ENCODE peak calls at places on chromosomes 1 and 21, in four cellular contexts. Z is GM23338; O is tibial artery; H is CD8-positive, alpha-beta T cell. S is an unnamed sample.

GRCh38 chr1:85748120-85748519 is 39.9 kb upstream of the ZNHIT6 start:
- DNase-seq in Z (no peak), H (no peak), O (no peak), S (no peak)

GRCh38 chr1:10903421-10903820 is 107.0 kb upstream of the CASZ1 start:
- DNase-seq in O (no peak), Z (no peak), H (no peak), S (no peak)

GRCh38 chr21:38716942-38717341 is 88.8 kb upstream of the ETS2 start:
- DNase-seq in H (no peak), O (no peak), Z (no peak), S (no peak)

GRCh38 chr1:19735419-19736127 is 64.1 kb downstream of the TMCO4 start:
- DNase-seq in Z (no peak), O (peak; percentile 86), H (no peak), S (peak; percentile 93)

GRCh38 chr1:201916649-201917249 is 28.1 kb downstream of the SHISA4 start:
- DNase-seq in H (no peak), Z (no peak), O (peak; percentile 97), S (peak; percentile 95)

GRCh38 chr1:59413327-59413720 is 116.4 kb downstream of the FGGY start:
- DNase-seq in H (no peak), O (no peak), Z (no peak), S (no peak)

GRCh38 chr1:62180649-62181048 is 14.0 kb upstream of the L1TD1 start:
- DNase-seq in H (no peak), O (no peak), Z (peak; percentile 72), S (no peak)

GRCh38 chr21:21007606-21008005 is 9.4 kb downstream of the NCAM2 start:
- DNase-seq in H (no peak), Z (no peak), O (no peak), S (no peak)

GRCh38 chr21:39149882-39150281 is 33.4 kb downstream of the PSMG1 start:
- DNase-seq in H (no peak), O (no peak), Z (no peak), S (no peak)

GRCh38 chr1:51660570-51660969 is 43.7 kb downstream of the OSBPL9 start:
- DNase-seq in O (no peak), Z (no peak), H (no peak), S (no peak)

GRCh38 chr1:40848530-40849189 is 13.5 kb downstream of the CITED4 start:
- DNase-seq in O (peak; percentile 62), H (no peak), Z (peak; percentile 90), S (peak; percentile 78)

GRCh38 chr1:107056426-107057196 is at the start of gene PRMT6:
- DNase-seq in H (peak; percentile 59), Z (peak; percentile 93), O (peak; percentile 77), S (peak; percentile 92)

GRCh38 chr1:216175714-216176113 is 247.5 kb downstream of the USH2A start:
- DNase-seq in H (no peak), Z (peak; percentile 67), O (no peak), S (no peak)

GRCh38 chr1:160925652-160926241 is 28.9 kb downstream of the ITLN2 start:
- DNase-seq in Z (peak; percentile 18), H (no peak), O (no peak), S (no peak)

GRCh38 chr21:41967708-41968107 is 13.9 kb upstream of the C2CD2 start:
- DNase-seq in O (no peak), Z (no peak), H (no peak), S (no peak)

GRCh38 chr1:10735603-10736305 is 60.7 kb downstream of the CASZ1 start:
- DNase-seq in Z (no peak), H (no peak), O (no peak), S (no peak)

GRCh38 chr1:162387226-162388082 is 5.9 kb downstream of the C1orf226 start:
- DNase-seq in Z (no peak), O (no peak), H (no peak), S (no peak)

GRCh38 chr1:115172270-115172669 is 83.0 kb upstream of the TSPAN2 start:
- DNase-seq in Z (no peak), H (no peak), O (no peak), S (no peak)

GRCh38 chr1:201769966-201770365 is 59.0 kb upstream of the IPO9 start:
- DNase-seq in O (peak; percentile 55), Z (no peak), H (no peak), S (no peak)

GRCh38 chr1:59128784-59129227 is 168.1 kb upstream of the FGGY start:
- DNase-seq in H (no peak), O (no peak), Z (peak; percentile 54), S (no peak)

GRCh38 chr1:50620680-50621329 is 197.6 kb upstream of the DMRTA2 start:
- DNase-seq in H (no peak), Z (peak; percentile 82), O (no peak), S (no peak)

GRCh38 chr1:61053712-61054608 is 28.4 kb upstream of the NFIA start:
- DNase-seq in Z (peak; percentile 58), O (no peak), H (no peak), S (peak; percentile 68)

GRCh38 chr1:48560114-48560513 is 88.1 kb upstream of the SPATA6 start:
- DNase-seq in O (no peak), H (no peak), Z (no peak), S (no peak)

GRCh38 chr1:153734380-153735089 is 6.7 kb downstream of the INTS3 start:
- DNase-seq in O (no peak), Z (no peak), H (no peak), S (no peak)

GRCh38 chr1:32782086-32782485 is 35.1 kb downstream of the YARS1 start:
- DNase-seq in H (no peak), Z (no peak), O (no peak), S (no peak)

GRCh38 chr1:228900993-228901392 is 165.7 kb downstream of the RHOU start:
- DNase-seq in Z (no peak), O (no peak), H (no peak), S (no peak)
- H3K4me1 ChIP-seq in Z (peaks cover 5% of the 10 kb centered on the region), O (peaks cover 20% of the 10 kb centered on the region), H (no peaks in the 10 kb centered on the region), S (peaks cover 46% of the 10 kb centered on the region)

GRCh38 chr1:212949771-212950170 is 570 bp upstream of the VASH2 start:
- DNase-seq in Z (no peak), H (no peak), O (no peak), S (no peak)
- H3K27me3 ChIP-seq in Z (no peaks in the 10 kb centered on the region), H (peaks cover 10% of the 10 kb centered on the region), O (no peaks in the 10 kb centered on the region), S (no peaks in the 10 kb centered on the region)

GRCh38 chr21:15121655-15122120 is 56.9 kb upstream of the NRIP1 start:
- DNase-seq in H (no peak), Z (peak; percentile 29), O (no peak), S (no peak)
- H3K4me3 ChIP-seq in H (no peak overlapping the region), Z (no peak overlapping the region), O (no peak overlapping the region), S (no peak overlapping the region)

GRCh38 chr1:109986054-109986444 is 1.5 kb downstream of the AHCYL1 start:
- DNase-seq in O (no peak), Z (peak; percentile 24), H (no peak), S (no peak)
- H3K4me1 ChIP-seq in O (peaks cover 27% of the 10 kb centered on the region), Z (peaks cover 35% of the 10 kb centered on the region), H (peaks cover 20% of the 10 kb centered on the region), S (peaks cover 49% of the 10 kb centered on the region)

GRCh38 chr21:35350965-35351364 is 301.9 kb upstream of the RUNX1 start:
- DNase-seq in O (no peak), H (no peak), Z (no peak), S (no peak)
- H3K27me3 ChIP-seq in O (no peaks in the 10 kb centered on the region), H (no peaks in the 10 kb centered on the region), Z (no peaks in the 10 kb centered on the region), S (no peaks in the 10 kb centered on the region)

DNA sequence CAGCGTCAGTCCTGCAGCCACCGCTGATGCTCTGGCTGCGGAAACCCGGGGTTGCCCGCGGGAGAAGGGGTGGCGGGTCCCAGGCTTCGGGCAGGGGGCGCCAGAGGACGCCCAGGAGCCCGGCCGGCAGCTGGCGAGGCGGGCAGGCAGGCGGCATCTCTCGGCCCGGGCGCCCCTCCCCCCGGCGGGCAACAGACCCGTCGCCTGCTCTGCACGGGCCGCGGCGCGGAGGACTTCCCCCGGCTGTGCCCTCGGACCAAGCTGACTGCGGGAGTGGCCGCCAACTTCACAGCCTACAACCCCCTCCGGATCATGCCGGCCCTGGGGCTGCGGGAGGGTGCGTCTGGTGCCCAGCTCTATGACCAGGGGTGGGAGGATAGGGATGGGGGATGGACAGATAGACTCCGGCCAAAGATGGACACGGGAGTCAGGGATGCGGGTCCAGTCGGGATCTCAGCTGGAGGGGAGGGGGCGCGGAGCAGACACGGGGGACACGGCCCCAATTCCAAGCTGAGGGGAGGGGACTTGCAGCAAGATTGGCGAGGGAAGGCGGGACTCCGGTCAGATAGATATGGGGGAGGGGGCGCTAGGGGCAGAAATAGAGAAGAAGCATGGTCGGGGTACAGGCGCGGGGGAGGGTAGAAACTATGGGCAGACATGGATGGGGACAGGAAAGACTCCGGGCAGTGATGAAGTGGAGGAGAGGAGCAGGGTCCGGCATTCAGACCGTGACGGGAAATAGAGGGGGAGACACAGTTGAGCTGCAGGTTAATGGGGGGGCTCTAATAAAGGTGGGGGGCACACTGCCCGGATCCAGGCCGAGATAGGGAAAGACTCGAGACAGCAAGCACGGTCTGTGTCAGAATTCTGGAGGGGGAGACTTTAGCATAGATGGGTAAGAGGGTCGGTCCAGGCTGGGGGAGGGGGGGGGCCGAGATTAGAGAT is 1.1 kb downstream of the ADGRB2 start:
- DNase-seq in O (peak; percentile 31), H (peak; percentile 39), Z (peak; percentile 92), S (peak; percentile 81)
- H3K4me3 ChIP-seq in O (peak overlapping the region; percentile 46), H (peak overlapping the region; percentile 57), Z (peak overlapping the region; percentile 95), S (peak overlapping the region; percentile 59)

DNA sequence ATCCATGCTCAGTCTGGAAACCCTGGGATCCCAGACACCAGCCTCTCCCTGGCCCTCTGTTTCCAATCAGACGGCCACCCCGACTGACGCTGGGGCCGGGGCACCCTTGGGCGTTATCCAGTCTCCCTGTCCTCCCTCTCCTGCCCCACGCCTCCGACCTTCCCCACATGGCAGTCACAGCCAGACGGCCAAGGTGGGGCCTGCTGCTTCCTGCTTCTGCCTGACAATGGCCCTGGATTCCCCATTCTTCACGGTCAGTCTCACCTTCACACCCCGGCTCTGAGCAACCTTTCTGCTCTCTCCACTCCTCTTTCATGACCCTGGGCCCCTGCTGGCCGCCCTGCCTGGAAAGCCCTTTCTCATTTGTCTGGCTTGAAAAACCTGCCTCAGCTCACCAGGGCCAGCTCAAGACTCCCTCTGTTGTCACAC is 6.6 kb downstream of the GNG4 start:
- DNase-seq in H (no peak), O (no peak), Z (peak; percentile 69), S (no peak)
- H3K4me1 ChIP-seq in H (peaks cover 16% of the 10 kb centered on the region), O (no peaks in the 10 kb centered on the region), Z (peaks cover 35% of the 10 kb centered on the region), S (no peaks in the 10 kb centered on the region)

GRCh38 chr21:45618287-45618686 is 25.2 kb upstream of the PCBP3 start:
- DNase-seq in Z (no peak), O (no peak), H (no peak), S (peak; percentile 54)

GRCh38 chr21:45620201-45620600 is 23.3 kb upstream of the PCBP3 start:
- DNase-seq in O (no peak), H (no peak), Z (no peak), S (no peak)

GRCh38 chr21:45618846-45619485 is 24.6 kb upstream of the PCBP3 start:
- DNase-seq in H (no peak), Z (no peak), O (no peak), S (no peak)

GRCh38 chr21:45615145-45615711 is 28.3 kb upstream of the PCBP3 start:
- DNase-seq in Z (no peak), H (peak; percentile 89), O (no peak), S (peak; percentile 58)

GRCh38 chr21:45617021-45617930 is 26.2 kb upstream of the PCBP3 start:
- DNase-seq in Z (peak; percentile 25), H (no peak), O (no peak), S (peak; percentile 60)
- H3K27me3 ChIP-seq in Z (no peaks in the 10 kb centered on the region), H (no peaks in the 10 kb centered on the region), O (no peaks in the 10 kb centered on the region), S (peaks cover 27% of the 10 kb centered on the region)